ENCODE peak calls at places on chromosome 4, in five cellular contexts. One of them, this sample, is unnamed.

GRCh38 chr4:38560763-38561558 is 103.0 kb upstream of the KLF3 start:
- DNase-seq in gastrocnemius medialis: no peak
- DNase-seq in upper lobe of right lung: no peak
- DNase-seq in lower leg skin: no peak
- DNase-seq in fibroblast of pulmonary artery: no peak
- DNase-seq in this sample: peak; percentile 74

GRCh38 chr4:89023140-89023539 is 33.8 kb downstream of the FAM13A start:
- DNase-seq in upper lobe of right lung: no peak
- DNase-seq in fibroblast of pulmonary artery: no peak
- DNase-seq in lower leg skin: no peak
- DNase-seq in gastrocnemius medialis: no peak
- DNase-seq in this sample: no peak

GRCh38 chr4:8157944-8158709 is 486 bp downstream of the ABLIM2 start:
- DNase-seq in upper lobe of right lung: no peak
- DNase-seq in lower leg skin: no peak
- DNase-seq in fibroblast of pulmonary artery: no peak
- DNase-seq in gastrocnemius medialis: no peak
- DNase-seq in this sample: no peak

GRCh38 chr4:185142563-185142910 is 529 bp upstream of the SLC25A4 start:
- DNase-seq in upper lobe of right lung: no peak
- DNase-seq in gastrocnemius medialis: no peak
- DNase-seq in lower leg skin: no peak
- DNase-seq in fibroblast of pulmonary artery: no peak
- DNase-seq in this sample: no peak

GRCh38 chr4:159227378-159227777 is 124.5 kb downstream of the RAPGEF2 start:
- DNase-seq in lower leg skin: no peak
- DNase-seq in fibroblast of pulmonary artery: no peak
- DNase-seq in upper lobe of right lung: no peak
- DNase-seq in gastrocnemius medialis: no peak
- DNase-seq in this sample: no peak

GRCh38 chr4:149291463-149291862 is 524.2 kb downstream of the IQCM start:
- DNase-seq in upper lobe of right lung: no peak
- DNase-seq in fibroblast of pulmonary artery: peak; percentile 82
- DNase-seq in gastrocnemius medialis: no peak
- DNase-seq in lower leg skin: no peak
- DNase-seq in this sample: no peak

GRCh38 chr4:157576671-157577070 is 356.1 kb downstream of the GRIA2 start:
- DNase-seq in fibroblast of pulmonary artery: no peak
- DNase-seq in upper lobe of right lung: no peak
- DNase-seq in gastrocnemius medialis: no peak
- DNase-seq in lower leg skin: no peak
- DNase-seq in this sample: no peak

GRCh38 chr4:3046149-3046548 is 28.2 kb downstream of the HTT-AS start:
- DNase-seq in gastrocnemius medialis: no peak
- DNase-seq in upper lobe of right lung: no peak
- DNase-seq in lower leg skin: no peak
- DNase-seq in fibroblast of pulmonary artery: no peak
- DNase-seq in this sample: peak; percentile 94

GRCh38 chr4:109861271-109861670 is 13.4 kb downstream of the LRIT3 start:
- DNase-seq in upper lobe of right lung: no peak
- DNase-seq in fibroblast of pulmonary artery: no peak
- DNase-seq in lower leg skin: no peak
- DNase-seq in gastrocnemius medialis: no peak
- DNase-seq in this sample: no peak

GRCh38 chr4:107757860-107758476 is 37.9 kb upstream of the PAPSS1 start:
- DNase-seq in lower leg skin: no peak
- DNase-seq in fibroblast of pulmonary artery: peak; percentile 70
- DNase-seq in upper lobe of right lung: no peak
- DNase-seq in gastrocnemius medialis: no peak
- DNase-seq in this sample: peak; percentile 18

GRCh38 chr4:169024762-169025161 is 14.7 kb upstream of the CBR4 start:
- DNase-seq in upper lobe of right lung: no peak
- DNase-seq in lower leg skin: no peak
- DNase-seq in gastrocnemius medialis: no peak
- DNase-seq in fibroblast of pulmonary artery: peak; percentile 74
- DNase-seq in this sample: peak; percentile 57

GRCh38 chr4:165207431-165208321 is at the start of gene KLHL2:
- DNase-seq in gastrocnemius medialis: peak; percentile 42
- DNase-seq in lower leg skin: peak; percentile 69
- DNase-seq in fibroblast of pulmonary artery: peak; percentile 76
- DNase-seq in upper lobe of right lung: peak; percentile 93
- DNase-seq in this sample: peak; percentile 91

GRCh38 chr4:84401669-84402068 is 97.4 kb downstream of the NKX6-1 start:
- DNase-seq in upper lobe of right lung: no peak
- DNase-seq in lower leg skin: no peak
- DNase-seq in gastrocnemius medialis: no peak
- DNase-seq in fibroblast of pulmonary artery: no peak
- DNase-seq in this sample: no peak

GRCh38 chr4:72974694-72975487 is 94.6 kb downstream of the COX18 start:
- DNase-seq in fibroblast of pulmonary artery: peak; percentile 53
- DNase-seq in gastrocnemius medialis: no peak
- DNase-seq in lower leg skin: no peak
- DNase-seq in upper lobe of right lung: no peak
- DNase-seq in this sample: no peak

GRCh38 chr4:11805837-11806236 is 377.1 kb upstream of the HS3ST1 start:
- DNase-seq in upper lobe of right lung: no peak
- DNase-seq in gastrocnemius medialis: no peak
- DNase-seq in fibroblast of pulmonary artery: peak; percentile 86
- DNase-seq in lower leg skin: no peak
- DNase-seq in this sample: peak; percentile 6

GRCh38 chr4:83618431-83618830 is 82.5 kb downstream of the GPAT3 start:
- DNase-seq in lower leg skin: no peak
- DNase-seq in upper lobe of right lung: no peak
- DNase-seq in fibroblast of pulmonary artery: peak; percentile 64
- DNase-seq in gastrocnemius medialis: peak; percentile 78
- DNase-seq in this sample: no peak

GRCh38 chr4:55549888-55550287 is 3.2 kb upstream of the CLOCK start:
- DNase-seq in gastrocnemius medialis: no peak
- DNase-seq in lower leg skin: no peak
- DNase-seq in fibroblast of pulmonary artery: peak; percentile 23
- DNase-seq in upper lobe of right lung: no peak
- DNase-seq in this sample: no peak

GRCh38 chr4:1410491-1411325 is 4.5 kb upstream of the NKX1-1 start:
- DNase-seq in upper lobe of right lung: peak; percentile 71
- DNase-seq in gastrocnemius medialis: no peak
- DNase-seq in fibroblast of pulmonary artery: peak; percentile 55
- DNase-seq in lower leg skin: no peak
- DNase-seq in this sample: peak; percentile 31

GRCh38 chr4:142473218-142473959 is 372.7 kb downstream of the INPP4B start:
- DNase-seq in lower leg skin: no peak
- DNase-seq in upper lobe of right lung: peak; percentile 59
- DNase-seq in fibroblast of pulmonary artery: no peak
- DNase-seq in gastrocnemius medialis: no peak
- DNase-seq in this sample: peak; percentile 3

GRCh38 chr4:38161208-38162113 is 201.3 kb downstream of the PTTG2 start:
- DNase-seq in gastrocnemius medialis: no peak
- DNase-seq in upper lobe of right lung: no peak
- DNase-seq in lower leg skin: no peak
- DNase-seq in fibroblast of pulmonary artery: no peak
- DNase-seq in this sample: no peak

GRCh38 chr4:83305187-83305586 is 20.6 kb upstream of the COQ2 start:
- DNase-seq in upper lobe of right lung: no peak
- DNase-seq in fibroblast of pulmonary artery: no peak
- DNase-seq in lower leg skin: no peak
- DNase-seq in gastrocnemius medialis: no peak
- DNase-seq in this sample: no peak

GRCh38 chr4:184933311-184933710 is 85.0 kb upstream of the HELT start:
- DNase-seq in gastrocnemius medialis: no peak
- DNase-seq in fibroblast of pulmonary artery: no peak
- DNase-seq in lower leg skin: no peak
- DNase-seq in upper lobe of right lung: no peak
- DNase-seq in this sample: no peak

GRCh38 chr4:105074097-105074496 is 72.6 kb upstream of the TET2 start:
- DNase-seq in upper lobe of right lung: no peak
- DNase-seq in fibroblast of pulmonary artery: no peak
- DNase-seq in lower leg skin: no peak
- DNase-seq in gastrocnemius medialis: no peak
- DNase-seq in this sample: no peak

GRCh38 chr4:65242156-65242846 is 428.0 kb downstream of the EPHA5 start:
- DNase-seq in upper lobe of right lung: no peak
- DNase-seq in lower leg skin: no peak
- DNase-seq in gastrocnemius medialis: no peak
- DNase-seq in fibroblast of pulmonary artery: no peak
- DNase-seq in this sample: no peak

GRCh38 chr4:123505077-123505456 is 108.5 kb downstream of the SPRY1 start:
- DNase-seq in lower leg skin: no peak
- DNase-seq in gastrocnemius medialis: no peak
- DNase-seq in upper lobe of right lung: no peak
- DNase-seq in fibroblast of pulmonary artery: peak; percentile 55
- DNase-seq in this sample: no peak

GRCh38 chr4:185467101-185467500 is 4.4 kb downstream of the CCDC110 start:
- DNase-seq in gastrocnemius medialis: no peak
- DNase-seq in lower leg skin: no peak
- DNase-seq in fibroblast of pulmonary artery: no peak
- DNase-seq in upper lobe of right lung: no peak
- DNase-seq in this sample: no peak

GRCh38 chr4:115852767-115853091 is 739.3 kb upstream of the NDST4 start:
- DNase-seq in upper lobe of right lung: no peak
- DNase-seq in lower leg skin: no peak
- DNase-seq in gastrocnemius medialis: no peak
- DNase-seq in fibroblast of pulmonary artery: no peak
- DNase-seq in this sample: no peak
- TF ChIP-seq CTCF in upper lobe of right lung: no peak
- TF ChIP-seq CTCF in lower leg skin: no peak
- TF ChIP-seq CTCF in gastrocnemius medialis: no peak
- TF ChIP-seq CTCF in fibroblast of pulmonary artery: no peak
- TF ChIP-seq CTCF in this sample: no peak

GRCh38 chr4:63566658-63567057 is 842.6 kb downstream of the TECRL start:
- DNase-seq in fibroblast of pulmonary artery: no peak
- DNase-seq in gastrocnemius medialis: no peak
- DNase-seq in upper lobe of right lung: no peak
- DNase-seq in lower leg skin: no peak
- DNase-seq in this sample: no peak

GRCh38 chr4:63558709-63559108 is 850.5 kb downstream of the TECRL start:
- DNase-seq in lower leg skin: no peak
- DNase-seq in fibroblast of pulmonary artery: no peak
- DNase-seq in upper lobe of right lung: no peak
- DNase-seq in gastrocnemius medialis: no peak
- DNase-seq in this sample: no peak

GRCh38 chr4:63563288-63564014 is 845.8 kb downstream of the TECRL start:
- DNase-seq in gastrocnemius medialis: no peak
- DNase-seq in lower leg skin: no peak
- DNase-seq in fibroblast of pulmonary artery: no peak
- DNase-seq in upper lobe of right lung: no peak
- DNase-seq in this sample: no peak
- TF ChIP-seq CTCF in gastrocnemius medialis: no peak
- TF ChIP-seq CTCF in lower leg skin: no peak
- TF ChIP-seq CTCF in fibroblast of pulmonary artery: no peak
- TF ChIP-seq CTCF in upper lobe of right lung: no peak
- TF ChIP-seq CTCF in this sample: no peak

DNA sequence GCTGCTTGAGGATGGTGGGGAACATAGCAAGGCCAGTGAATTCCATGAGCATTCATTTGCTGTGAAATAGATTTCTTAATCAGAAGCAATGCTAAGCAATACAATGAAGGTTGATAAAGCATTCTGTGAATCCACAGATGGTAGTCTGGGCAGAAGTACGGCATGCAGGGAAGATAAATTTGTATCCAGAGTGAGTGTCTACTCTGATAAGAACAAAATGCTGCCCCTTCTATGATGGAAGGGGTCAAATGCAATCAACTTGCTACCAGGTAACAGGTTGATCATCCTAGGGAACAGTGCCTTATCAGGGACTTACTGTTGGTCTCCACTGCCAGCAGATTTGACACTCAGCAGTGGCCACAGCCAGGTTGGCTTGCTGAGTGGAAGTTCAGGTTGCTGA is 189.4 kb downstream of the MAB21L2 start:
- DNase-seq in fibroblast of pulmonary artery: no peak
- DNase-seq in lower leg skin: no peak
- DNase-seq in upper lobe of right lung: no peak
- DNase-seq in gastrocnemius medialis: no peak
- DNase-seq in this sample: no peak
- TF ChIP-seq CTCF in fibroblast of pulmonary artery: no peak
- TF ChIP-seq CTCF in lower leg skin: no peak
- TF ChIP-seq CTCF in upper lobe of right lung: no peak
- TF ChIP-seq CTCF in gastrocnemius medialis: no peak
- TF ChIP-seq CTCF in this sample: no peak

GRCh38 chr4:98928131-98928504 is 815 bp downstream of the EIF4E start:
- DNase-seq in fibroblast of pulmonary artery: peak; percentile 77
- DNase-seq in gastrocnemius medialis: peak; percentile 52
- DNase-seq in lower leg skin: peak; percentile 60
- DNase-seq in upper lobe of right lung: peak; percentile 80
- DNase-seq in this sample: peak; percentile 92

GRCh38 chr4:98930311-98930865 is 1.5 kb upstream of the EIF4E start:
- DNase-seq in lower leg skin: no peak
- DNase-seq in upper lobe of right lung: no peak
- DNase-seq in fibroblast of pulmonary artery: no peak
- DNase-seq in gastrocnemius medialis: no peak
- DNase-seq in this sample: peak; percentile 13

GRCh38 chr4:98932539-98932938 is 3.6 kb upstream of the EIF4E start:
- DNase-seq in lower leg skin: no peak
- DNase-seq in fibroblast of pulmonary artery: peak; percentile 46
- DNase-seq in upper lobe of right lung: no peak
- DNase-seq in gastrocnemius medialis: no peak
- DNase-seq in this sample: peak; percentile 57

GRCh38 chr4:98928505-98929340 is at the start of gene EIF4E:
- DNase-seq in gastrocnemius medialis: peak; percentile 99
- DNase-seq in lower leg skin: peak; percentile 98
- DNase-seq in upper lobe of right lung: peak; percentile 99
- DNase-seq in fibroblast of pulmonary artery: peak; percentile 99
- DNase-seq in this sample: peak; percentile 99

GRCh38 chr4:98929341-98930267 is 671 bp upstream of the EIF4E start:
- DNase-seq in upper lobe of right lung: peak; percentile 82
- DNase-seq in fibroblast of pulmonary artery: peak; percentile 89
- DNase-seq in lower leg skin: peak; percentile 72
- DNase-seq in gastrocnemius medialis: peak; percentile 86
- DNase-seq in this sample: peak; percentile 90
- TF ChIP-seq CTCF in upper lobe of right lung: no peak
- TF ChIP-seq CTCF in fibroblast of pulmonary artery: no peak
- TF ChIP-seq CTCF in lower leg skin: no peak
- TF ChIP-seq CTCF in gastrocnemius medialis: no peak
- TF ChIP-seq CTCF in this sample: no peak

GRCh38 chr4:41853973-41854372 is 81.3 kb upstream of the TMEM33 start:
- DNase-seq in gastrocnemius medialis: no peak
- DNase-seq in upper lobe of right lung: no peak
- DNase-seq in fibroblast of pulmonary artery: no peak
- DNase-seq in lower leg skin: no peak
- DNase-seq in this sample: no peak
- TF ChIP-seq CTCF in gastrocnemius medialis: no peak
- TF ChIP-seq CTCF in upper lobe of right lung: no peak
- TF ChIP-seq CTCF in fibroblast of pulmonary artery: peak; percentile 13
- TF ChIP-seq CTCF in lower leg skin: no peak
- TF ChIP-seq CTCF in this sample: no peak

DNA sequence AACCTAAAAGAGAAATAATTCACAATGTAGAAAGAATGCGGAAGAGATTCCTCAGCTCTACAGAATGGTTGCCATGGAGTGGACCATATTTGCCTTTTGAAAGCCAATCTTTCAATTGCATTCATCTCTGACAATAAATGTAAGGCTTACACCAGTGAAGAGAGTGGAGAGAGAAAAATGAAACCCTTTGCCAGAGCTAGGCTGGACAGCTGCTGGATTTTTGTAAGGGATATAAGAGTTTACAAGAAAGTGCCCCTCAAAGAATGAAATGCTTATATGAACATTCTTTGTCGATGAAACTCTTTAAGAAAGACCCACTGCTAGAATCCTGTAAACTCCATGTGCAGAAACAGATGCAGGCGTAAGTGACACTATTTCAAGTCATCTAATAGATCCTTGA is 66.0 kb upstream of the FAT1 start:
- DNase-seq in lower leg skin: no peak
- DNase-seq in upper lobe of right lung: no peak
- DNase-seq in gastrocnemius medialis: no peak
- DNase-seq in fibroblast of pulmonary artery: no peak
- DNase-seq in this sample: no peak
- TF ChIP-seq CTCF in lower leg skin: no peak
- TF ChIP-seq CTCF in upper lobe of right lung: no peak
- TF ChIP-seq CTCF in gastrocnemius medialis: no peak
- TF ChIP-seq CTCF in fibroblast of pulmonary artery: no peak
- TF ChIP-seq CTCF in this sample: no peak

This sample was measured in GM12865.